ENCODE peak calls at places on chromosome 14, in ten cellular contexts. U, G, Y, E, D, P, V, I, R and B are unnamed samples.

GRCh38 chr14:39621223-39621622 is 189.0 kb upstream of the FBXO33 start:
- DNase-seq in I (no peak), G (no peak), Y (no peak), R (no peak), U (no peak), P (no peak), D (no peak), V (no peak), E (no peak), B (no peak)

GRCh38 chr14:29028973-29029582 is 262.5 kb downstream of the FOXG1 start:
- DNase-seq in Y (no peak), G (peak; percentile 50), P (no peak), V (peak; percentile 73), R (no peak), D (no peak), I (peak; percentile 36), E (no peak), U (no peak), B (no peak)

GRCh38 chr14:38593477-38593876 is 337.6 kb upstream of the CLEC14A start:
- DNase-seq in I (no peak), E (no peak), Y (no peak), P (no peak), R (no peak), D (no peak), G (no peak), U (no peak), V (no peak), B (no peak)

GRCh38 chr14:21236948-21237797 is 32.1 kb downstream of the HNRNPC start:
- DNase-seq in Y (no peak), U (no peak), D (no peak), V (no peak), I (no peak), E (no peak), P (no peak), G (no peak), R (no peak), B (no peak)

GRCh38 chr14:96698846-96699543 is 98.2 kb upstream of the VRK1 start:
- DNase-seq in D (no peak), R (no peak), V (no peak), G (no peak), U (no peak), E (no peak), P (no peak), Y (peak; percentile 47), I (no peak), B (peak; percentile 51)

GRCh38 chr14:101194356-101195308 is 291.1 kb upstream of the RTL1 start:
- DNase-seq in V (no peak), G (no peak), E (no peak), D (peak; percentile 9), I (no peak), R (no peak), U (no peak), P (peak; percentile 55), Y (no peak), B (no peak)

GRCh38 chr14:29310757-29311156 is 544.2 kb downstream of the FOXG1 start:
- DNase-seq in D (no peak), E (no peak), R (no peak), I (peak; percentile 86), Y (no peak), V (no peak), P (no peak), U (no peak), G (peak; percentile 78), B (no peak)

GRCh38 chr14:43669355-43669754 is 837.7 kb downstream of the FSCB start:
- DNase-seq in G (no peak), E (no peak), R (no peak), U (no peak), I (no peak), D (no peak), P (no peak), Y (no peak), V (no peak), B (no peak)

GRCh38 chr14:100486025-100486828 is 101.0 kb downstream of the BEGAIN start:
- DNase-seq in Y (peak; percentile 72), U (peak; percentile 34), E (peak; percentile 56), P (no peak), V (peak; percentile 93), G (peak; percentile 65), D (peak; percentile 62), I (peak; percentile 77), R (peak; percentile 33), B (peak; percentile 28)

GRCh38 chr14:94423465-94424056 is 29.0 kb downstream of the SERPINA11 start:
- DNase-seq in E (peak; percentile 56), G (peak; percentile 59), D (peak; percentile 78), I (peak; percentile 55), V (peak; percentile 89), P (peak; percentile 76), U (peak; percentile 73), R (peak; percentile 69), Y (peak; percentile 18), B (peak; percentile 10)

GRCh38 chr14:35682802-35683201 is 126.3 kb downstream of the RALGAPA1 start:
- DNase-seq in Y (no peak), I (peak; percentile 33), V (no peak), G (peak; percentile 53), P (no peak), E (no peak), U (no peak), R (no peak), D (no peak), B (no peak)

GRCh38 chr14:95480109-95480886 is 36.2 kb downstream of the SYNE3 start:
- DNase-seq in P (peak; percentile 90), G (peak; percentile 31), I (no peak), R (no peak), Y (no peak), D (peak; percentile 71), U (peak; percentile 38), V (no peak), E (no peak), B (peak; percentile 63)

GRCh38 chr14:61466249-61466904 is 145.0 kb downstream of the PRKCH start:
- DNase-seq in P (peak; percentile 80), E (no peak), D (peak; percentile 91), G (peak; percentile 98), Y (no peak), I (peak; percentile 95), V (peak; percentile 60), U (peak; percentile 51), R (no peak), B (no peak)

GRCh38 chr14:100586520-100587247 is 533 bp downstream of the BEGAIN start:
- DNase-seq in V (no peak), E (no peak), I (peak; percentile 54), R (peak; percentile 54), Y (no peak), P (peak; percentile 54), U (peak; percentile 55), D (no peak), G (no peak), B (no peak)

GRCh38 chr14:73280903-73281302 is 43.6 kb downstream of the PAPLN start:
- DNase-seq in I (no peak), D (no peak), V (no peak), R (no peak), P (no peak), E (no peak), G (no peak), Y (no peak), U (no peak), B (no peak)
- TF ChIP-seq CTCF in I (peak; percentile 25), D (no peak), V (no peak), R (no peak), P (no peak), E (peak; percentile 30), G (peak; percentile 7), Y (no peak), U (no peak), B (no peak)

GRCh38 chr14:55454264-55455151 is 14.1 kb upstream of the TBPL2 start:
- DNase-seq in E (no peak), G (peak; percentile 86), V (peak; percentile 16), Y (no peak), D (peak; percentile 88), U (peak; percentile 68), P (peak; percentile 77), I (peak; percentile 89), R (peak; percentile 82), B (no peak)
- H3K4me3 ChIP-seq in E (no peak overlapping the region), G (no peak overlapping the region), V (no peak overlapping the region), Y (no peak overlapping the region), D (no peak overlapping the region), U (no peak overlapping the region), P (no peak overlapping the region), I (no peak overlapping the region), R (peak overlapping the region; percentile 31), B (no peak overlapping the region)

GRCh38 chr14:22878271-22879246 is 4.5 kb upstream of the REM2 start:
- DNase-seq in G (no peak), I (no peak), Y (no peak), R (no peak), E (no peak), U (no peak), D (no peak), P (no peak), V (no peak), B (no peak)
- H3K36me3 ChIP-seq in G (peaks cover 51% of the 10 kb centered on the region), I (peaks cover 36% of the 10 kb centered on the region), Y (peaks cover 47% of the 10 kb centered on the region), R (no peaks in the 10 kb centered on the region), E (peaks cover 64% of the 10 kb centered on the region), U (peaks cover 44% of the 10 kb centered on the region), D (peaks cover 53% of the 10 kb centered on the region), P (peaks cover 61% of the 10 kb centered on the region), V (no peaks in the 10 kb centered on the region), B (peaks cover 32% of the 10 kb centered on the region)

DNA sequence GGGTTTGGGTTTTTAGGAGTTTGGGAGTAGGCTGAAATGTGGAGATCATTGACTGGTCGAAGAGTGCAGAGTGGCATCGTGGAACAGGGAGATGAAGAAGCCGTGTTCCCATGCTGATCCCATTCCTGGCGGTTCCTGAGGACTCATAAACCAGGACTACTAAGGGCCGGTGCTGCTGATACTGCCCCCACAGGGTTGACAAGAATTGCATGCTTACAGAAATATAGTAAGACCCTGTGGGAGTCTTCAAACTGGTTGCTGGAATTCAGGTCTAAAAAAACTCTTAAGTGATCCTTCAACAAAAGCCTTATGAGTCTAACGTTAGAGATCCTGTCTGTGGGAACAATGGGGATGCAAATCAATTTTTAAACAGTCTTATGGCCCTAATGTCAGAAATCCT is 64.0 kb upstream of the ARHGAP5 start:
- DNase-seq in I (no peak), V (peak; percentile 44), P (no peak), D (no peak), U (no peak), E (no peak), Y (peak; percentile 16), R (peak; percentile 24), G (no peak), B (no peak)
- TF ChIP-seq CTCF in I (no peak), V (peak; percentile 47), P (no peak), D (no peak), U (no peak), E (peak; percentile 34), Y (peak; percentile 24), R (peak; percentile 28), G (no peak), B (no peak)

GRCh38 chr14:57485635-57486034 is 8.0 kb downstream of the CCDC198 start:
- DNase-seq in D (no peak), U (no peak), P (no peak), Y (no peak), R (no peak), G (no peak), V (no peak), I (no peak), E (peak; percentile 71), B (no peak)
- H3K4me3 ChIP-seq in D (no peak overlapping the region), U (no peak overlapping the region), P (no peak overlapping the region), Y (no peak overlapping the region), R (no peak overlapping the region), G (no peak overlapping the region), V (no peak overlapping the region), I (no peak overlapping the region), E (peak overlapping the region; percentile 19), B (no peak overlapping the region)

GRCh38 chr14:76948976-76949375 is 79.5 kb downstream of the IRF2BPL start:
- DNase-seq in P (no peak), R (no peak), I (no peak), E (no peak), U (no peak), D (no peak), V (no peak), Y (no peak), G (no peak), B (no peak)
- H3K36me3 ChIP-seq in P (no peaks in the 10 kb centered on the region), R (no peaks in the 10 kb centered on the region), I (no peaks in the 10 kb centered on the region), E (no peaks in the 10 kb centered on the region), U (no peaks in the 10 kb centered on the region), D (no peaks in the 10 kb centered on the region), V (no peaks in the 10 kb centered on the region), Y (no peaks in the 10 kb centered on the region), G (no peaks in the 10 kb centered on the region), B (no peaks in the 10 kb centered on the region)